ENCODE peak calls at places on chromosomes 3 and 15, in nine cellular contexts. M is brain microvascular endothelial cell, C is Calu3, X is cardiac fibroblast, U is OCI-LY7, W is uterus, Z is GM10248, J is fibroblast of mammary gland, S is AG04450. V is an unnamed sample.

GRCh38 chr3:126523745-126524428 is at the start of gene CHST13:
- DNase-seq in J (peak), C (peak), W (no peak), Z (no peak), M (no peak), X (peak), U (no peak), S (no peak), V (no peak)

GRCh38 chr15:60381148-60381788 is 16.5 kb downstream of the ANXA2 start:
- DNase-seq in M (peak), U (no peak), X (peak), C (no peak), J (peak), Z (no peak), W (no peak), S (no peak), V (no peak)

GRCh38 chr15:89167267-89168176 is 53.9 kb downstream of the RLBP1 start:
- DNase-seq in J (peak), X (peak), U (no peak), W (no peak), C (peak), S (no peak), M (peak), Z (peak), V (peak)

GRCh38 chr3:177190701-177191100 is 6.6 kb downstream of the TBL1XR1 start:
- DNase-seq in M (no peak), W (no peak), X (peak), J (no peak), Z (no peak), C (no peak), U (no peak), S (no peak), V (no peak)

GRCh38 chr15:73955326-73955725 is 29.1 kb downstream of the LOXL1 start:
- DNase-seq in J (no peak), S (no peak), C (no peak), Z (no peak), M (no peak), X (no peak), U (no peak), W (no peak), V (no peak)

GRCh38 chr3:72818092-72818721 is 30.0 kb downstream of the SHQ1 start:
- DNase-seq in X (peak), S (no peak), Z (no peak), C (peak), M (peak), J (peak), W (no peak), U (peak), V (no peak)

GRCh38 chr3:104632521-104632920 is 734.2 kb upstream of the ALCAM start:
- DNase-seq in Z (no peak), J (no peak), C (no peak), U (no peak), W (no peak), S (no peak), X (peak), M (no peak), V (no peak)

GRCh38 chr3:49476563-49476962 is 6.5 kb downstream of the DAG1 start:
- DNase-seq in C (no peak), J (peak), M (no peak), S (no peak), X (peak), W (no peak), Z (no peak), U (no peak), V (no peak)

GRCh38 chr15:101641894-101642293 is 10.3 kb downstream of the TM2D3 start:
- DNase-seq in W (no peak), Z (no peak), X (peak), S (no peak), U (peak), M (no peak), C (no peak), J (no peak), V (no peak)

GRCh38 chr15:100781061-100781960 is 98.3 kb upstream of the ALDH1A3 start:
- DNase-seq in X (no peak), J (no peak), Z (peak), U (no peak), C (no peak), M (no peak), S (no peak), W (no peak), V (no peak)

GRCh38 chr15:55999635-56000034 is 6.2 kb upstream of the NEDD4 start:
- DNase-seq in U (no peak), C (no peak), X (no peak), M (no peak), Z (no peak), W (no peak), S (no peak), J (no peak), V (no peak)

GRCh38 chr3:194867270-194867983 is 181.7 kb downstream of the FAM43A start:
- DNase-seq in Z (no peak), U (no peak), C (peak), S (no peak), M (no peak), J (peak), X (peak), W (no peak), V (no peak)

GRCh38 chr3:168049366-168049974 is 46.3 kb downstream of the GOLIM4 start:
- DNase-seq in X (peak), U (no peak), J (peak), C (no peak), Z (no peak), W (no peak), M (no peak), S (peak), V (no peak)

GRCh38 chr3:122146466-122146865 is 37.0 kb upstream of the CASR start:
- DNase-seq in J (no peak), W (no peak), M (no peak), Z (peak), U (no peak), X (no peak), S (no peak), C (no peak), V (peak)

GRCh38 chr15:65130941-65131340 is 2.7 kb downstream of the PDCD7 start:
- DNase-seq in M (peak), W (no peak), S (no peak), C (no peak), U (peak), X (no peak), Z (no peak), J (no peak), V (no peak)

GRCh38 chr15:65133550-65134200 is at the start of gene PDCD7:
- DNase-seq in W (peak), U (peak), J (peak), C (peak), S (peak), Z (peak), X (peak), M (peak), V (peak)

DNA sequence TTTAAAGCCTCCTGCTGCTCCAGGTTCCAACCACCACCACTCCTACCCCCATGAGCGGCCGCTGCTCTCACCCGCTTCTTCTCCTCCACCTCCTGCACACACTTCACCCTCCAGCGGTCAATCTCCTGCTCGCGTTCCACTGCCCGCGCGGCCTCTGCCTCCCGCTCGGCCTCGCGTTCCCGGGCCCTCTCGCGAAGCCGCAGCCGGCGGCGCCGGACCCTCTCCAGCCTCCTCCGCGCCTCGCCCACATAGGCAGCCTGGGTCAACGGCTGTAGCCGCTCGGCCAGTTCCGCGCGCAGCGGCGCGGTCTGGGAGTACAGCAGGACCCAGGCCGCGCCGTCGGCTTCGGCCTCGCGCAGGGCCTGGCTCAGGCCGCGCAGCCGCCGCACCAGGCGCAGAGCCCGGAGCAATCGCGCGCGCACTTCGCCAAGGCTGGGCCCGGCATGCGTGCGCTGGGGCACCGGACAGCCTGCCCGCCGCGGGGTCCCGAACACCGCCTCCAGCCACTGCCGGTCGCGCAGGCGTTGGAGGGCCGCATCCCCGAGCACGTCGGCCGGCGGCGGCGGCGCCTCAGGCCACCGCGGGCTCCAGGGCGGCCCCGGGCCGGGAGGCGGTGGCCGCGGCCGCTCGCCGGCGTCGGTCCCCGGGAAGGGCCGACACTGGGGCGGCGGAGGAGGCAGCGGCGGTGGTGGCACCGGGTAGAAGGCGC is 613 bp downstream of the PDCD7 start:
- DNase-seq in W (no peak), S (peak), U (peak), X (peak), J (peak), M (peak), Z (peak), C (peak), V (peak)
- TF ChIP-seq CTCF in W (no peak), S (no peak), U (no peak), X (no peak), J (no peak), M (no peak), Z (peak), C (no peak), V (no peak)

DNA sequence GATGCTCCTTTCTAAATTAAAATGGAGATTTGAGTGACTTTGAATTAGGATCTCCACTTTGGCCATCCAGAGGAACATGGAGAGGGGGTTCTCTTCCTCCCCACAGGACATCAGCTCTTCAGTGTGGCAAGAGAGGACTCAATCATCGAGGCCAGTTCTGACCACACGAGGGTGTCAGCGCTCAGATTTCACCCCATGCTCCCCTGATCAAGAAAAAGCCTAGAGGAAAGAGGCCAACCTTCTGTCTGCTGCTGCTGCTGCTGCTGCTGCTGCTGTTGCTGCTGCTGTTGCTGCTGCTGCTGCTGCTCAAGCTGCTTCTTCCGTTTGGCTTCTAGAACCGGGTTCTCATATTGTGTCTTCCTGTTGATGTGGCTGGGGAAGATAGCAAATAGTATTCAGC is 599.1 kb downstream of the MAGI1 start:
- DNase-seq in C (peak), S (peak), W (peak), M (peak), X (peak), J (peak), U (peak), Z (no peak), V (peak)
- TF ChIP-seq CTCF in C (peak), S (peak), W (peak), M (peak), X (peak), J (peak), U (peak), Z (peak), V (peak)

GRCh38 chr15:40272713-40273056 is 10.2 kb downstream of the ANKRD63 start:
- DNase-seq in X (no peak), U (peak), S (no peak), C (peak), M (no peak), Z (no peak), W (no peak), J (no peak), V (no peak)
- TF ChIP-seq CTCF in X (no peak), U (peak), S (peak), C (no peak), M (peak), Z (no peak), W (no peak), J (peak), V (peak)

GRCh38 chr15:78243076-78243475 is 8.7 kb upstream of the ACSBG1 start:
- DNase-seq in W (no peak), S (no peak), X (no peak), Z (no peak), J (no peak), C (no peak), M (no peak), U (no peak), V (no peak)

GRCh38 chr15:78243491-78243941 is 9.2 kb upstream of the ACSBG1 start:
- DNase-seq in J (peak), Z (no peak), M (peak), X (peak), C (peak), U (no peak), S (no peak), W (no peak), V (no peak)

GRCh38 chr15:78241017-78241416 is 6.7 kb upstream of the ACSBG1 start:
- DNase-seq in C (peak), U (peak), M (peak), J (peak), S (peak), Z (peak), X (peak), W (peak), V (peak)

GRCh38 chr15:78244101-78244500 is 9.7 kb upstream of the ACSBG1 start:
- DNase-seq in S (no peak), J (no peak), X (no peak), M (no peak), U (no peak), W (no peak), Z (no peak), C (no peak), V (no peak)

DNA sequence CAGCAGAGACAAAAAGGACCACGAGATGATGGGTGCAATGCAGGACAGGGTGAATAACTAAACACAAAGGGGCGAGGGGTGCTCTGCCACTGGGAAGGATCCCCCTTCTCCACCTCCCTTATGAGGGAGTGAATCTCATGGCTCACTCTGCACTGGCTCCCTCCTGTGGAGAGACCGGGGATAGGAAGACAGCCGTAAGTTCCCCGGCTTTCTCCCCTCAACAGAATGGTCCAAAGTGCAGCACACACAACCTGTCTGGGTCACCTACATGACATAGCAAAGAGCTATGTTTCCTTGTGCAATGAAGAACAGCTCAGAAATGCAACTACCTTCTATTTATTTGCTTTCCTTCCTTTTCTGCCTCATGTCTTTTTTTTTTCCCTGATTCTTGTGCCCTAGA is 7.8 kb upstream of the ACSBG1 start:
- DNase-seq in M (no peak), U (peak), X (peak), J (peak), Z (no peak), C (peak), S (no peak), W (no peak), V (no peak)
- TF ChIP-seq CTCF in M (peak), U (peak), X (peak), J (peak), Z (no peak), C (peak), S (peak), W (no peak), V (no peak)

GRCh38 chr3:41682996-41683395 is 278.9 kb downstream of the ULK4 start:
- DNase-seq in Z (no peak), S (peak), W (no peak), C (no peak), J (peak), X (peak), M (peak), U (no peak), V (no peak)

GRCh38 chr3:41681479-41681878 is 280.4 kb downstream of the ULK4 start:
- DNase-seq in U (no peak), S (peak), Z (no peak), X (peak), W (no peak), M (peak), J (peak), C (no peak), V (no peak)

GRCh38 chr3:41683666-41684350 is 278.1 kb downstream of the ULK4 start:
- DNase-seq in X (peak), W (no peak), Z (no peak), C (no peak), U (no peak), J (peak), S (no peak), M (no peak), V (no peak)

GRCh38 chr3:41688595-41689380 is 273.1 kb downstream of the ULK4 start:
- DNase-seq in Z (no peak), M (no peak), J (peak), S (no peak), W (no peak), C (no peak), X (peak), U (no peak), V (no peak)

DNA sequence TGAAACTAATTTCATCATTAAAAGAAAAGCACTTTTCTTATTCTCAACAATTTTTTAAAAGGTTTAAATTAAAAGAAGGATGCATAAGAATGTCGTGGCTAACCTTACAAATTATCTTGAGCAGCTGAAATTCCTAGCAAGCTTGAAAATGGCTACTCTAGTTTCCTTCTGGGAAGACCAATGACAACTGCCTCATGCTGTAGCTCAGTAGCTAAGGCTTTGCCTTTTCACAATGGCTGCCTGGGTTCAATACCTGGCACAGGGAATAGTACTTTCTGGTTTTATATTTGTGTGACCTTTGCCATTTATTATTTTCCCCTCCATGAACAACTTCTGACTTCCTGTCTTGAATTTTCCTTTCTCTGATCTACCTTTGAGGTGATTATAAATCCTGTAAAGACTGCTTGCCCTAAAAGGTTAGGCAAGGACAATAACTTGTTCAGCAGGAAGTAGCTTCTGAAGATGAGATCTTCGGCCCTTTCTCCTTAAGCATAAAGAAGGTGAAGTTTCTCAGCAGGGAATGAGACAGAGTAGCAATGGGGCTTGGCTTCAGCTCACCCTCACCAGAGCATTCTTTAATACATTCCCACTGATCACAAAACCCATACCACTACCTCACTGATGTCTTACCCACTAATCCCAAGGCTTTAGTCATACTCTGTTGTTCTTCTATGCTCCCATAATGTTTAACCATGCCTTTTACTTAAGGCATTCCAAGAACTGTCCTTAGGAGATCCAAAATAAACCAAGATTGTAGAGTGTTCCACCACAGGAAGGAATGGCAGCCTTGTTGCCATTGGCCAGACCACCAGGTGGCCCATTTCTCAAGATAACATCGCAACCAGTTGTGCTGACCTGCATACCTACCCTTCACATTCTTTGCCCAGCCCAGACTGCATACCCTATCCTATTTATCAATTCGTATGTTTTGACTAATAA is 276.8 kb downstream of the ULK4 start:
- DNase-seq in W (no peak), J (no peak), C (no peak), M (no peak), U (no peak), S (no peak), Z (no peak), X (no peak), V (no peak)
- TF ChIP-seq CTCF in W (no peak), J (no peak), C (no peak), M (no peak), U (no peak), S (no peak), Z (no peak), X (no peak), V (no peak)

GRCh38 chr15:91966181-91966552 is 112.7 kb downstream of the SLCO3A1 start:
- DNase-seq in J (no peak), W (no peak), Z (no peak), S (no peak), M (no peak), C (no peak), U (no peak), X (no peak), V (no peak)

GRCh38 chr15:91967935-91968605 is 114.6 kb downstream of the SLCO3A1 start:
- DNase-seq in W (no peak), U (no peak), Z (no peak), C (no peak), M (no peak), X (no peak), S (no peak), J (peak), V (no peak)

GRCh38 chr15:91970142-91970541 is 116.6 kb downstream of the SLCO3A1 start:
- DNase-seq in J (peak), Z (no peak), W (peak), M (no peak), X (peak), U (peak), S (peak), C (no peak), V (no peak)

GRCh38 chr15:91965501-91966180 is 112.1 kb downstream of the SLCO3A1 start:
- DNase-seq in M (no peak), J (peak), S (no peak), C (peak), W (no peak), U (no peak), X (peak), Z (no peak), V (no peak)

DNA sequence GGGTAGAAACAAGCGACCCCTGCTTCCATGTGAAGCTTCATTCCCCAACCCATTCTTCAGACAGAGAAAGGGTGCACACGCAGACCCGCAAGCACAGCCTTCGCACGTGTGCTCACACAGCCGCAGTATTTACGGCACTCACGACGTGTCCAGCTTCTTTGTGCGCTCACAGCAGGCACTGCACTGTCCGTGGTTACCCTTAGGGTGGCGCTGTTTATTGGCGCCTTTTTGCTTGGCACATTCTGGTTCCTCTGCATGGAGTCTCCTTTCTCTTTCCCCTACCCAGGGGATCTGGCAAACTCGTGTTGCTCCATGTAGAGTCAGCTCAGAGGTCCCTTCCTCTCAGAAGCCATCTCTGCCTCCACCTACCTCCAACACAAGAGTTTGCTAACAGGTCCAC is 115.1 kb downstream of the SLCO3A1 start:
- DNase-seq in U (no peak), W (no peak), M (no peak), J (no peak), S (no peak), C (no peak), Z (no peak), X (no peak), V (no peak)
- TF ChIP-seq CTCF in U (peak), W (no peak), M (peak), J (no peak), S (no peak), C (no peak), Z (no peak), X (no peak), V (no peak)

GRCh38 chr3:181613813-181614212 is 97.9 kb upstream of the SOX2 start:
- DNase-seq in U (no peak), J (no peak), C (no peak), Z (no peak), X (no peak), S (no peak), W (no peak), M (no peak), V (no peak)
- TF ChIP-seq CTCF in U (no peak), J (no peak), C (no peak), Z (no peak), X (no peak), S (no peak), W (no peak), M (no peak), V (no peak)

V was measured in GM13976.